ENCODE peak calls at places on chromosomes 11 and 22, in seven cellular contexts. L, A, V, C, R, G and K are unnamed samples.

GRCh38 chr11:31903225-31904074 is 92.3 kb upstream of the PAX6 start:
- DNase-seq in L (peak), A (no peak), V (no peak), C (no peak), R (no peak), G (no peak), K (no peak)

GRCh38 chr11:85647604-85648299 is at the start of gene TMEM126A:
- DNase-seq in L (peak), A (peak), V (peak), C (peak), R (peak), G (peak), K (peak)

GRCh38 chr22:46593996-46594946 is 25.9 kb upstream of the GRAMD4 start:
- DNase-seq in L (no peak), A (no peak), V (no peak), C (no peak), R (no peak), G (no peak), K (no peak)

GRCh38 chr11:8033312-8033715 is 46.2 kb downstream of the EIF3F start:
- DNase-seq in L (peak), A (peak), V (peak), C (peak), R (peak), G (peak), K (peak)

GRCh38 chr11:115316682-115317081 is 187.5 kb downstream of the CADM1 start:
- DNase-seq in L (no peak), A (no peak), V (no peak), C (no peak), R (no peak), G (no peak), K (no peak)

GRCh38 chr11:28822596-28822995 is 714.4 kb downstream of the METTL15 start:
- DNase-seq in L (no peak), A (no peak), V (no peak), C (no peak), R (no peak), G (no peak), K (peak)

GRCh38 chr11:15157181-15157580 is 42.5 kb downstream of the INSC start:
- DNase-seq in L (no peak), A (no peak), V (no peak), C (no peak), R (no peak), G (no peak), K (no peak)

GRCh38 chr11:61671527-61671926 is 8.7 kb upstream of the DAGLA start:
- DNase-seq in L (no peak), A (no peak), V (no peak), C (no peak), R (no peak), G (no peak), K (no peak)

GRCh38 chr11:61654397-61654829 is 25.8 kb upstream of the DAGLA start:
- DNase-seq in L (peak), A (no peak), V (no peak), C (no peak), R (peak), G (no peak), K (no peak)

GRCh38 chr11:105641433-105641832 is 31.6 kb downstream of the GRIA4 start:
- DNase-seq in L (no peak), A (no peak), V (no peak), C (no peak), R (no peak), G (no peak), K (no peak)

GRCh38 chr11:69109101-69109500 is 46.6 kb upstream of the SMIM38 start:
- DNase-seq in L (no peak), A (no peak), V (no peak), C (no peak), R (no peak), G (no peak), K (no peak)

GRCh38 chr11:20056109-20057054 is 103.9 kb downstream of the DBX1 start:
- DNase-seq in L (no peak), A (no peak), V (no peak), C (no peak), R (no peak), G (no peak), K (no peak)

GRCh38 chr11:125423247-125423849 is 72.7 kb downstream of the FEZ1 start:
- DNase-seq in L (no peak), A (peak), V (no peak), C (no peak), R (no peak), G (no peak), K (no peak)

GRCh38 chr11:69371731-69372588 is 78.0 kb downstream of the MYEOV start:
- DNase-seq in L (peak), A (no peak), V (no peak), C (no peak), R (no peak), G (no peak), K (no peak)

GRCh38 chr11:59463176-59463575 is 6.4 kb downstream of the OR4D6 start:
- DNase-seq in L (no peak), A (no peak), V (no peak), C (no peak), R (no peak), G (no peak), K (no peak)

GRCh38 chr22:43858156-43858895 is 4.0 kb downstream of the SULT4A1 start:
- DNase-seq in L (no peak), A (no peak), V (no peak), C (no peak), R (no peak), G (no peak), K (no peak)

GRCh38 chr11:110901441-110901840 is 189.2 kb upstream of the ARHGAP20 start:
- DNase-seq in L (no peak), A (no peak), V (no peak), C (no peak), R (no peak), G (no peak), K (no peak)

GRCh38 chr11:47997063-47998053 is 17.0 kb downstream of the PTPRJ start:
- DNase-seq in L (no peak), A (no peak), V (no peak), C (no peak), R (no peak), G (no peak), K (no peak)

GRCh38 chr11:110019659-110020058 is 73.5 kb upstream of the ZC3H12C start:
- DNase-seq in L (no peak), A (no peak), V (no peak), C (no peak), R (no peak), G (no peak), K (no peak)

GRCh38 chr22:47207846-47208554 is 445.6 kb downstream of the TBC1D22A start:
- DNase-seq in L (no peak), A (no peak), V (no peak), C (no peak), R (no peak), G (no peak), K (no peak)

GRCh38 chr11:66337103-66337899 is 1.1 kb upstream of the RIN1 start:
- DNase-seq in L (no peak), A (no peak), V (no peak), C (no peak), R (no peak), G (no peak), K (no peak)

GRCh38 chr11:100827934-100828661 is 141.0 kb downstream of the ARHGAP42 start:
- DNase-seq in L (no peak), A (peak), V (no peak), C (no peak), R (no peak), G (no peak), K (peak)

GRCh38 chr11:130049260-130049659 is 20.4 kb upstream of the APLP2 start:
- DNase-seq in L (no peak), A (no peak), V (no peak), C (no peak), R (no peak), G (no peak), K (no peak)

GRCh38 chr11:72635309-72635915 is 38.8 kb downstream of the PDE2A start:
- DNase-seq in L (no peak), A (no peak), V (no peak), C (no peak), R (no peak), G (no peak), K (no peak)

GRCh38 chr11:9604134-9604533 is 30.7 kb downstream of the WEE1 start:
- DNase-seq in L (no peak), A (no peak), V (no peak), C (no peak), R (no peak), G (no peak), K (no peak)

GRCh38 chr11:96168623-96169022 is 174.4 kb downstream of the MAML2 start:
- DNase-seq in L (no peak), A (no peak), V (no peak), C (no peak), R (no peak), G (no peak), K (no peak)

GRCh38 chr11:68828957-68829356 is 12.8 kb downstream of the CPT1A start:
- DNase-seq in L (no peak), A (no peak), V (no peak), C (no peak), R (no peak), G (no peak), K (no peak)